ENCODE peak calls at places on chromosome 5, in five cellular contexts. M, A, X, Z and L are unnamed samples.

GRCh38 chr5:11468334-11469039 is 435.8 kb downstream of the CTNND2 start:
- DNase-seq in M (no peak), A (no peak), X (no peak), Z (no peak), L (no peak)

GRCh38 chr5:32285489-32286138 is 27.1 kb downstream of the MTMR12 start:
- DNase-seq in M (no peak), A (no peak), X (no peak), Z (no peak), L (no peak)

GRCh38 chr5:132260714-132261615 is 3.5 kb downstream of the PDLIM4 start:
- DNase-seq in M (peak), A (no peak), X (no peak), Z (peak), L (no peak)

GRCh38 chr5:177467436-177467835 is 6.0 kb downstream of the DBN1 start:
- DNase-seq in M (no peak), A (no peak), X (no peak), Z (no peak), L (no peak)

GRCh38 chr5:129771058-129771838 is 23.4 kb downstream of the MINAR2 start:
- DNase-seq in M (peak), A (peak), X (no peak), Z (peak), L (peak)

GRCh38 chr5:17224858-17225436 is 7.5 kb downstream of the BASP1 start:
- DNase-seq in M (no peak), A (no peak), X (no peak), Z (no peak), L (no peak)

GRCh38 chr5:73892806-73893205 is 266.8 kb downstream of the ARHGEF28 start:
- DNase-seq in M (no peak), A (no peak), X (no peak), Z (no peak), L (no peak)

GRCh38 chr5:99807346-99807745 is 727.8 kb upstream of the FAM174A start:
- DNase-seq in M (no peak), A (no peak), X (no peak), Z (no peak), L (no peak)

GRCh38 chr5:56259002-56259511 is 25.9 kb upstream of the ANKRD55 start:
- DNase-seq in M (no peak), A (no peak), X (no peak), Z (peak), L (no peak)

GRCh38 chr5:120817044-120817985 is 353.2 kb downstream of the PRR16 start:
- DNase-seq in M (no peak), A (no peak), X (no peak), Z (peak), L (no peak)

GRCh38 chr5:39422886-39423285 is 1.9 kb downstream of the DAB2 start:
- DNase-seq in M (no peak), A (no peak), X (no peak), Z (no peak), L (no peak)

GRCh38 chr5:170642066-170642735 is 138.4 kb downstream of the KCNIP1 start:
- DNase-seq in M (no peak), A (no peak), X (no peak), Z (no peak), L (no peak)

GRCh38 chr5:173232499-173233346 is 2.3 kb downstream of the NKX2-5 start:
- DNase-seq in M (no peak), A (no peak), X (no peak), Z (no peak), L (no peak)

GRCh38 chr5:104611419-104611818 is 1048.8 kb upstream of the NUDT12 start:
- DNase-seq in M (no peak), A (peak), X (no peak), Z (no peak), L (no peak)

GRCh38 chr5:58107704-58108103 is 352.2 kb downstream of the PLK2 start:
- DNase-seq in M (no peak), A (no peak), X (no peak), Z (no peak), L (no peak)

GRCh38 chr5:149140197-149141002 is 893 bp upstream of the ABLIM3 start:
- DNase-seq in M (no peak), A (no peak), X (no peak), Z (no peak), L (no peak)

GRCh38 chr5:58042933-58043606 is 416.8 kb downstream of the PLK2 start:
- DNase-seq in M (no peak), A (no peak), X (no peak), Z (no peak), L (no peak)

GRCh38 chr5:33563983-33564908 is 123.5 kb downstream of the TARS1 start:
- DNase-seq in M (no peak), A (no peak), X (no peak), Z (no peak), L (no peak)

GRCh38 chr5:57683036-57683600 is 200.5 kb upstream of the ACTBL2 start:
- DNase-seq in M (no peak), A (no peak), X (no peak), Z (no peak), L (no peak)

GRCh38 chr5:85109616-85110015 is 724.9 kb upstream of the EDIL3 start:
- DNase-seq in M (no peak), A (no peak), X (no peak), Z (no peak), L (no peak)

GRCh38 chr5:150144211-150144801 is 11.3 kb downstream of the PDGFRB start:
- DNase-seq in M (peak), A (no peak), X (no peak), Z (no peak), L (no peak)

GRCh38 chr5:159441441-159441840 is 111.2 kb upstream of the IL12B start:
- DNase-seq in M (no peak), A (no peak), X (no peak), Z (peak), L (no peak)

GRCh38 chr5:115068239-115069086 is 101.2 kb downstream of the TRIM36 start:
- DNase-seq in M (no peak), A (peak), X (no peak), Z (peak), L (no peak)

GRCh38 chr5:96934291-96934694 is 1.6 kb upstream of the LNPEP start:
- DNase-seq in M (no peak), A (peak), X (no peak), Z (peak), L (no peak)

GRCh38 chr5:93532370-93532769 is 48.6 kb downstream of the NR2F1-AS1 start:
- DNase-seq in M (peak), A (no peak), X (no peak), Z (no peak), L (peak)

GRCh38 chr5:18984559-18985080 is 1003.4 kb downstream of the CDH18 start:
- DNase-seq in M (no peak), A (no peak), X (no peak), Z (no peak), L (no peak)

GRCh38 chr5:147397616-147398015 is 112.3 kb downstream of the DPYSL3 start:
- DNase-seq in M (no peak), A (no peak), X (no peak), Z (no peak), L (no peak)

GRCh38 chr5:56512314-56512996 is 279.3 kb upstream of the ANKRD55 start:
- DNase-seq in M (no peak), A (no peak), X (no peak), Z (no peak), L (no peak)

GRCh38 chr5:173715607-173716006 is 99.2 kb upstream of the BOD1 start:
- DNase-seq in M (no peak), A (no peak), X (no peak), Z (no peak), L (no peak)

GRCh38 chr5:53233653-53234405 is 124.3 kb upstream of the MOCS2 start:
- DNase-seq in M (no peak), A (no peak), X (no peak), Z (no peak), L (no peak)

GRCh38 chr5:73812962-73813588 is 187.1 kb downstream of the ARHGEF28 start:
- DNase-seq in M (no peak), A (no peak), X (no peak), Z (peak), L (no peak)

GRCh38 chr5:42950466-42951168 is 89.5 kb downstream of the ANXA2R start:
- DNase-seq in M (no peak), A (peak), X (peak), Z (peak), L (no peak)

GRCh38 chr5:11903614-11904269 is 504 bp downstream of the CTNND2 start:
- DNase-seq in M (no peak), A (no peak), X (peak), Z (no peak), L (peak)

GRCh38 chr5:159982421-159983173 is 26.3 kb upstream of the TTC1 start:
- DNase-seq in M (no peak), A (no peak), X (no peak), Z (no peak), L (no peak)

GRCh38 chr5:68950111-68950510 is 143.7 kb upstream of the SLC30A5 start:
- DNase-seq in M (no peak), A (no peak), X (no peak), Z (no peak), L (no peak)